ENCODE peak calls at places on chromosomes 5 and 9, in six cellular contexts. B is hepatic stellate cell, K is GM23338, R is natural killer cell, I is GM18507, F is NCI-H1105. O is an unnamed sample.

GRCh38 chr5:180026320-180026719 is 45.2 kb downstream of the RNF130 start:
- DNase-seq in B (no peak), K (peak; percentile 24), R (no peak), I (no peak), F (no peak), O (no peak)

GRCh38 chr9:101138516-101138915 is 110.0 kb downstream of the PLPPR1 start:
- DNase-seq in B (no peak), K (no peak), R (no peak), I (no peak), F (no peak), O (no peak)

GRCh38 chr9:107312651-107313050 is 29.6 kb downstream of the RAD23B start:
- DNase-seq in B (no peak), K (peak; percentile 39), R (no peak), I (no peak), F (no peak), O (no peak)

GRCh38 chr5:35853652-35854051 is 3.0 kb upstream of the IL7R start:
- DNase-seq in B (no peak), K (no peak), R (no peak), I (no peak), F (no peak), O (no peak)

GRCh38 chr9:119963798-119964372 is 594.6 kb upstream of the BRINP1 start:
- DNase-seq in B (peak; percentile 85), K (peak; percentile 95), R (no peak), I (no peak), F (no peak), O (peak; percentile 78)

GRCh38 chr5:4188704-4189103 is 593.1 kb downstream of the IRX1 start:
- DNase-seq in B (no peak), K (no peak), R (no peak), I (no peak), F (no peak), O (no peak)

GRCh38 chr9:78680196-78680595 is 383.3 kb downstream of the PSAT1 start:
- DNase-seq in B (no peak), K (peak; percentile 13), R (no peak), I (no peak), F (no peak), O (no peak)

GRCh38 chr9:107707915-107708441 is 218.4 kb upstream of the KLF4 start:
- DNase-seq in B (no peak), K (no peak), R (no peak), I (no peak), F (no peak), O (no peak)

GRCh38 chr9:71121275-71122168 is at the start of gene TRPM3:
- DNase-seq in B (no peak), K (peak; percentile 89), R (no peak), I (no peak), F (no peak), O (peak; percentile 77)